ENCODE peak calls at places on chromosomes 6 and 20, in ten cellular contexts. N is left lung, T is Panc1, Z is HFF-Myc, W is brain microvascular endothelial cell, V is astrocyte of the spinal cord, H is hepatocyte, R is stomach, X is psoas muscle, K is fibroblast of lung. G is an unnamed sample.

GRCh38 chr6:102327697-102328227 is 934.3 kb downstream of the GRIK2 start:
- DNase-seq in W (no peak), K (no peak), T (no peak), R (no peak), X (no peak), H (no peak), V (no peak), N (no peak), Z (no peak), G (no peak)

GRCh38 chr20:11776687-11777086 is 141.0 kb upstream of the BTBD3 start:
- DNase-seq in T (no peak), N (no peak), X (no peak), Z (no peak), V (no peak), K (no peak), R (no peak), W (no peak), H (no peak), G (no peak)

GRCh38 chr6:97639702-97640101 is 356.7 kb upstream of the MMS22L start:
- DNase-seq in H (no peak), X (no peak), T (no peak), R (no peak), V (no peak), K (no peak), W (no peak), N (no peak), Z (no peak), G (no peak)

GRCh38 chr6:150180517-150180916 is 37.7 kb downstream of the PPP1R14C start:
- DNase-seq in K (no peak), Z (no peak), H (no peak), R (no peak), W (no peak), N (no peak), X (no peak), V (no peak), T (no peak), G (no peak)

GRCh38 chr6:90219168-90219985 is 77.3 kb downstream of the BACH2 start:
- DNase-seq in V (peak), Z (peak), X (peak), K (peak), N (no peak), H (peak), R (no peak), T (no peak), W (peak), G (no peak)

GRCh38 chr6:111605100-111605748 is 454 bp downstream of the TRAF3IP2 start:
- DNase-seq in R (peak), H (peak), K (peak), N (peak), X (peak), T (no peak), W (peak), Z (peak), V (peak), G (peak)

GRCh38 chr20:39090881-39091280 is 128.7 kb downstream of the DHX35 start:
- DNase-seq in V (no peak), N (no peak), W (no peak), T (no peak), K (no peak), X (no peak), R (no peak), H (no peak), Z (no peak), G (no peak)

GRCh38 chr6:34745277-34746103 is 11.8 kb upstream of the SNRPC start:
- DNase-seq in X (no peak), H (peak), W (peak), V (no peak), R (peak), T (no peak), N (peak), Z (no peak), K (no peak), G (no peak)

GRCh38 chr6:40965046-40965445 is 74.0 kb downstream of the UNC5CL start:
- DNase-seq in N (no peak), X (no peak), K (no peak), Z (no peak), H (no peak), T (no peak), W (no peak), V (peak), R (no peak), G (no peak)

GRCh38 chr6:119880840-119881239 is 531.3 kb upstream of the MAN1A1 start:
- DNase-seq in W (no peak), Z (no peak), V (no peak), R (no peak), X (no peak), T (no peak), K (no peak), N (no peak), H (no peak), G (no peak)

GRCh38 chr6:89976141-89977020 is 82.1 kb downstream of the GJA10 start:
- DNase-seq in Z (no peak), K (no peak), W (no peak), H (no peak), T (no peak), V (no peak), X (no peak), N (no peak), R (no peak), G (no peak)

GRCh38 chr6:129440691-129441090 is 269.3 kb downstream of the ARHGAP18 start:
- DNase-seq in N (no peak), V (peak), W (peak), X (no peak), K (peak), T (no peak), H (peak), Z (peak), R (no peak), G (no peak)

GRCh38 chr6:131640100-131640499 is 3.0 kb downstream of the ENPP3 start:
- DNase-seq in N (no peak), V (no peak), R (no peak), T (no peak), K (no peak), Z (no peak), H (no peak), X (no peak), W (no peak), G (no peak)

GRCh38 chr6:38876470-38876869 is 161.4 kb downstream of the DNAH8 start:
- DNase-seq in V (peak), R (no peak), Z (no peak), N (peak), K (no peak), W (no peak), X (no peak), T (no peak), H (no peak), G (no peak)

GRCh38 chr6:39590994-39591393 is 134.2 kb downstream of the KIF6 start:
- DNase-seq in N (no peak), T (no peak), H (no peak), X (no peak), K (no peak), W (no peak), Z (no peak), V (no peak), R (no peak), G (no peak)

GRCh38 chr20:55947701-55948100 is 57.6 kb downstream of the CBLN4 start:
- DNase-seq in Z (no peak), W (no peak), K (no peak), V (no peak), X (no peak), N (no peak), R (no peak), H (no peak), T (no peak), G (no peak)

GRCh38 chr6:106107043-106107613 is 21.0 kb downstream of the PRDM1 start:
- DNase-seq in N (no peak), X (no peak), H (no peak), W (no peak), R (no peak), V (no peak), T (no peak), Z (no peak), K (no peak), G (no peak)

GRCh38 chr20:36728986-36729385 is 16.9 kb downstream of the NDRG3 start:
- DNase-seq in N (no peak), T (no peak), H (peak), Z (no peak), V (peak), R (no peak), W (peak), X (no peak), K (no peak), G (no peak)

GRCh38 chr20:64205611-64206026 is 41.4 kb downstream of the MYT1 start:
- DNase-seq in T (no peak), V (no peak), R (no peak), W (no peak), H (no peak), N (no peak), Z (no peak), X (no peak), K (no peak), G (no peak)

DNA sequence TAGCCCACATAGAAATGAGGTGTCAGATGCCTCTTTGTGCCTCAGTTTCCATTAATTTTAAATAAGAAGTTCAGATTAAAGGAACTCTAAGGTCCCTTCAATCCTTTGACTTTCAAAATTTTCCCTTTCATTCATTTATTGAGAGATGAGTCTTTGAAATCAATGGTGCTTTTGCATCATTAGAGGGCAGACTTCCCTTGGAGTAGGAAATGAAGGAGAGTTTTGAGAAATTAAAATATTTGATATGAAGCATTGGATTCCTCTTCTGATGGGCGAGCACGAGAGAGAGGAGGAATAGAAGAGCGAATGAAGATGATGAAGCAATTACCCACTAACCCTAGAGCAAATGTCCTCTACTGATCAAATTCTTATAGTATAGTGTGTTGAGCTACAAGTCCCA is 105.7 kb downstream of the EDN1 start:
- DNase-seq in T (no peak), K (no peak), Z (no peak), V (no peak), X (no peak), N (no peak), W (no peak), R (no peak), H (no peak), G (no peak)
- TF ChIP-seq CTCF in T (peak), K (peak), Z (no peak), V (peak), X (no peak), N (no peak), W (peak), R (no peak), H (no peak), G (no peak)

GRCh38 chr6:10425973-10426780 is 11.3 kb upstream of the TFAP2A start:
- DNase-seq in T (no peak), H (peak), X (no peak), V (no peak), R (peak), N (no peak), W (no peak), Z (no peak), K (no peak), G (no peak)

GRCh38 chr6:10426781-10427279 is 12.0 kb upstream of the TFAP2A start:
- DNase-seq in N (no peak), V (no peak), H (no peak), Z (no peak), W (no peak), R (no peak), T (no peak), X (no peak), K (no peak), G (no peak)

GRCh38 chr6:10422282-10423034 is 7.6 kb upstream of the TFAP2A start:
- DNase-seq in K (no peak), X (no peak), H (no peak), T (no peak), W (no peak), N (no peak), V (no peak), Z (no peak), R (no peak), G (no peak)

GRCh38 chr6:10424005-10424404 is 9.1 kb upstream of the TFAP2A start:
- DNase-seq in T (no peak), K (no peak), N (no peak), X (no peak), H (no peak), V (no peak), R (no peak), Z (no peak), W (no peak), G (no peak)

GRCh38 chr6:10425177-10425972 is 10.5 kb upstream of the TFAP2A start:
- DNase-seq in T (no peak), K (no peak), W (no peak), Z (no peak), H (no peak), X (no peak), N (no peak), V (no peak), R (no peak), G (no peak)
- H3K4me3 ChIP-seq in T (no peak), K (peak), W (peak), Z (peak), H (peak), X (peak), N (peak), V (peak), R (peak), G (peak)

DNA sequence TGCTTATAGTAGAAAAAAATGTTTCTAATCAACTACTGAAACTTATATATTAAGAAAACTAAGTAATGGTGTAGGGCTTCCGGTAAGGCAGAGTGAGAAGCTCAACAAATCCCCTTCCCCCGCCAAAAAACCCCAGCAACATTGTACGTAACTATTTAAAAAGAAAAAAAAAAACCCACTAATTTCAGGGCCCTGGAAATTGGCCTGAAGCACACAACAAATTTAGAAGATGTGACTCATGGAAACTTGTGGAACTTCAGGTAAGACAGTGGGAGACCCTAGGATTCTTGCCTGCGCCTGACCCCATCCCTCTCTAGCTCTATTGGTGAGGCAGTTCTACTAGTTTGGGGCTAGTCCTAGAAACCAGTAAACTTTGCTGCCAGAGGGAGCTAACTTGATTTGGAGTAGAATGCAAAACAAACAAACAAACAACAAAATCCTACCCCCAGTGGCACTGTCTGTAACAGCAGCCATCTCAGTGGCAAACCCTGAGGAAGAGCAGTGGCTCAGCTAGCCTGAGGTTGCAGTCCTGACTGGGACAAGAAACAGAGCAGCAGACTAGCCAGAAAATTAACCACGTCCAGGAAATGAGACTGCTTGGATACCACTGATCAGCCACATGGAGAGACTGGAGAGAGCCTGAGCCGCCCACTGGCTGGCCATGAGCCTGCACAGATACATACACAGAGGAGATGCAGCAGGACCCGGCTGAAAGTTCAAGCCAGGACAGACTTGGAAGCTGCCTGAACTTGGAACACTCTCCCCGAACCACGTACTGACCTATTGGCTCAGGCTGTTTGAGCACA is 135.1 kb downstream of the TBXT start:
- DNase-seq in H (peak), W (peak), R (no peak), N (no peak), K (peak), X (peak), Z (no peak), T (peak), V (peak), G (no peak)
- TF ChIP-seq CTCF in H (no peak), W (peak), R (no peak), N (no peak), K (peak), X (no peak), Z (no peak), T (peak), V (peak), G (no peak)

GRCh38 chr6:43709654-43710303 is 22.2 kb upstream of the MRPS18A start:
- DNase-seq in X (no peak), W (no peak), T (no peak), N (no peak), V (no peak), H (peak), Z (no peak), R (no peak), K (no peak), G (no peak)
- H3K4me3 ChIP-seq in X (no peak), W (no peak), T (no peak), N (no peak), V (no peak), H (no peak), Z (no peak), R (no peak), K (no peak), G (no peak)